ENCODE peak calls at places on chromosomes 13 and 19, in six cellular contexts. M is CD8-positive, alpha-beta memory T cell; U is ascending aorta; P is germinal center; K is RKO; Q is fibroblast of the conjunctiva. D is an unnamed sample.

GRCh38 chr13:28100149-28101121 is at the start of gene FLT3:
- DNase-seq in P (peak), K (no peak), U (no peak), M (peak), Q (no peak), D (peak)

GRCh38 chr13:102399791-102400618 is 1.8 kb downstream of the FGF14 start:
- DNase-seq in Q (no peak), U (no peak), K (no peak), M (peak), P (peak), D (peak)

GRCh38 chr13:23321534-23322241 is 111.8 kb downstream of the SACS start:
- DNase-seq in M (peak), U (no peak), K (peak), Q (peak), P (no peak), D (peak)

GRCh38 chr19:10111405-10111811 is at the start of gene P2RY11:
- DNase-seq in Q (no peak), P (peak), U (no peak), K (no peak), M (peak), D (peak)

GRCh38 chr13:88294368-88294767 is 623.2 kb downstream of the SLITRK5 start:
- DNase-seq in Q (no peak), K (no peak), P (no peak), U (no peak), M (no peak), D (no peak)

GRCh38 chr19:5850743-5851293 is 431 bp downstream of the FUT3 start:
- DNase-seq in M (no peak), Q (peak), K (peak), P (no peak), U (no peak), D (no peak)

GRCh38 chr19:49595819-49596404 is 4.9 kb downstream of the PRR12 start:
- DNase-seq in Q (no peak), M (no peak), K (no peak), P (no peak), U (no peak), D (no peak)

GRCh38 chr19:40549007-40549708 is 27.5 kb upstream of the SHKBP1 start:
- DNase-seq in U (no peak), M (peak), Q (no peak), P (peak), K (peak), D (peak)

GRCh38 chr19:40803857-40804782 is 5.1 kb downstream of the EGLN2 start:
- DNase-seq in K (no peak), P (peak), Q (no peak), M (peak), U (no peak), D (peak)

GRCh38 chr19:48805452-48805851 is 5.4 kb downstream of the BCAT2 start:
- DNase-seq in K (no peak), M (no peak), P (no peak), U (no peak), Q (no peak), D (no peak)

GRCh38 chr13:111900390-111901180 is 166.4 kb upstream of the SOX1 start:
- DNase-seq in U (no peak), P (no peak), Q (no peak), K (no peak), M (no peak), D (no peak)

GRCh38 chr19:44817725-44818469 is 9.0 kb downstream of the BCAM start:
- DNase-seq in M (no peak), U (no peak), K (no peak), Q (no peak), P (no peak), D (peak)

GRCh38 chr19:13208964-13209796 is 59.0 kb downstream of the IER2 start:
- DNase-seq in P (peak), K (no peak), M (no peak), Q (no peak), U (no peak), D (peak)

GRCh38 chr19:6092329-6093286 is 17.7 kb downstream of the RFX2 start:
- DNase-seq in U (peak), K (no peak), Q (peak), M (no peak), P (no peak), D (no peak)

GRCh38 chr13:39818953-39819352 is 163.5 kb downstream of the COG6 start:
- DNase-seq in Q (no peak), K (no peak), P (no peak), M (no peak), U (no peak), D (no peak)

GRCh38 chr13:30061217-30061616 is 210.8 kb upstream of the UBL3 start:
- DNase-seq in Q (no peak), M (no peak), K (no peak), P (no peak), U (no peak), D (no peak)

GRCh38 chr13:98399756-98400155 is 177.2 kb downstream of the STK24 start:
- DNase-seq in K (no peak), M (no peak), Q (no peak), P (no peak), U (no peak), D (no peak)

GRCh38 chr13:72390909-72391308 is 336.5 kb downstream of the MZT1 start:
- DNase-seq in P (no peak), U (no peak), M (no peak), K (peak), Q (no peak), D (no peak)

GRCh38 chr13:30916991-30917390 is 10.9 kb downstream of the MEDAG start:
- DNase-seq in U (no peak), M (no peak), K (no peak), Q (no peak), P (no peak), D (no peak)

GRCh38 chr13:111559612-111560423 is 239.4 kb downstream of the TEX29 start:
- DNase-seq in P (no peak), M (no peak), Q (no peak), K (no peak), U (no peak), D (no peak)

GRCh38 chr19:16496613-16496983 is 404 bp downstream of the C19orf44 start:
- DNase-seq in Q (no peak), U (no peak), K (peak), P (no peak), M (no peak), D (no peak)

GRCh38 chr19:1837625-1838105 is 10.6 kb downstream of the REXO1 start:
- DNase-seq in U (no peak), Q (no peak), M (no peak), K (no peak), P (peak), D (peak)

GRCh38 chr13:113792236-113792770 is 33.3 kb downstream of the TMEM255B start:
- DNase-seq in M (no peak), U (no peak), K (no peak), Q (no peak), P (no peak), D (no peak)

GRCh38 chr19:11848594-11849263 is at the start of gene ZNF439:
- DNase-seq in U (peak), K (peak), M (peak), P (peak), Q (peak), D (peak)

GRCh38 chr19:18399008-18399407 is 1.6 kb upstream of the LRRC25 start:
- DNase-seq in Q (no peak), M (no peak), K (peak), U (no peak), P (no peak), D (no peak)

GRCh38 chr13:25203256-25203794 is 31.2 kb upstream of the AMER2 start:
- DNase-seq in P (no peak), M (no peak), Q (no peak), U (no peak), K (no peak), D (no peak)

D was measured in GM13977.